ENCODE peak calls at places on chromosomes 13 and 19, in nine cellular contexts. E, H, V, P, X, L, C, A and O are unnamed samples.

GRCh38 chr19:9935409-9936062 is 779 bp downstream of the OLFM2 start:
- DNase-seq in E (no peak), H (no peak), V (peak; percentile 23), P (no peak), X (no peak), L (no peak), C (no peak), A (no peak), O (no peak)

GRCh38 chr13:53775807-53776206 is 747.2 kb downstream of the OLFM4 start:
- DNase-seq in E (no peak), H (no peak), V (no peak), P (no peak), X (no peak), L (no peak), C (no peak), A (no peak), O (no peak)

GRCh38 chr13:76759877-76760276 is 126.3 kb downstream of the KCTD12 start:
- DNase-seq in E (no peak), H (peak; percentile 38), V (no peak), P (no peak), X (no peak), L (no peak), C (peak; percentile 46), A (no peak), O (no peak)

GRCh38 chr13:75480691-75481175 is 1.2 kb downstream of the TBC1D4 start:
- DNase-seq in E (peak; percentile 44), H (peak; percentile 58), V (peak; percentile 60), P (peak; percentile 61), X (peak; percentile 28), L (peak; percentile 72), C (peak; percentile 58), A (peak; percentile 43), O (no peak)

GRCh38 chr19:39951686-39952085 is 17.3 kb upstream of the FCGBP start:
- DNase-seq in E (no peak), H (peak; percentile 10), V (no peak), P (no peak), X (no peak), L (peak; percentile 66), C (peak; percentile 35), A (no peak), O (no peak)

GRCh38 chr19:30649934-30650614 is 277.9 kb downstream of the ZNF536 start:
- DNase-seq in E (peak; percentile 33), H (peak; percentile 51), V (peak; percentile 66), P (peak; percentile 41), X (no peak), L (peak; percentile 79), C (peak; percentile 61), A (peak; percentile 47), O (no peak)

GRCh38 chr13:89571676-89572075 is 1775.8 kb upstream of the MIR17HG start:
- DNase-seq in E (no peak), H (no peak), V (no peak), P (no peak), X (no peak), L (no peak), C (no peak), A (no peak), O (no peak)

GRCh38 chr13:68467160-68467559 is 1237.0 kb upstream of the PCDH9 start:
- DNase-seq in E (no peak), H (no peak), V (no peak), P (no peak), X (no peak), L (no peak), C (no peak), A (no peak), O (no peak)

GRCh38 chr19:3671680-3672574 is 28.3 kb downstream of the PIP5K1C start:
- DNase-seq in E (no peak), H (no peak), V (no peak), P (no peak), X (no peak), L (peak; percentile 67), C (peak; percentile 36), A (no peak), O (peak; percentile 49)

GRCh38 chr13:25306671-25307464 is 5.4 kb downstream of the NUP58 start:
- DNase-seq in E (no peak), H (no peak), V (no peak), P (no peak), X (no peak), L (no peak), C (no peak), A (no peak), O (no peak)

GRCh38 chr19:34365463-34366401 is 736 bp downstream of the GPI start:
- DNase-seq in E (peak; percentile 48), H (peak; percentile 27), V (peak; percentile 61), P (peak; percentile 39), X (peak; percentile 28), L (peak; percentile 66), C (peak; percentile 47), A (no peak), O (no peak)

GRCh38 chr13:66849706-66850105 is 380.4 kb downstream of the PCDH9 start:
- DNase-seq in E (no peak), H (no peak), V (no peak), P (no peak), X (no peak), L (no peak), C (no peak), A (no peak), O (no peak)

DNA sequence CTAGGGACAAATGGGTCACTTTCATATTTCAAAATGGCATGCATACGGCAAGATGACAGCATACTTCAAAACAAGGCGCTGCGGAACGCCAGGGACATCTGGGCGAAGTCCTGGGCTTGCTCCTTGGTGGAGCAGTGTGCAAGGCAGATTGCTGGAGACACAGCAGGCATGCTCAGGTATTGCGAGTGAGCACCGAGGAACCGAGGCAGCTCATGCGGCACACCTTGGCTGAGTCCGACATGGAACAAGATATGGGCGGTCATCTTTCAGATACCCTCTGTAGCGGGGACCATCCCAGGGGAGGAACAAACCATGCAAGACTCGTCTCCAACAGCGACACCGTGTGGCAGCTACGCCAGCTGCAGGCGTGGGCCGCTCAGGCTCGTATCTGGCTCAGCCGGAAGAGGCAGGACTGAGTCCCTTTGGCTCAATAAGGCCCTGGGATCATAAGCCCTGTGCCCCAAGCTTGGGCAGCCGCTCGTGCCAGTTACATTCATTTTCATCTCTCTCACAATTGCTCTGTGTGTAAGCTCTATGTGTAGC is 112.4 kb downstream of the NUFIP1 start:
- DNase-seq in E (no peak), H (no peak), V (no peak), P (no peak), X (no peak), L (no peak), C (no peak), A (no peak), O (no peak)
- TF ChIP-seq CTCF in E (peak; percentile 20), H (peak; percentile 43), V (peak; percentile 11), P (no peak), X (no peak), L (peak; percentile 5), C (peak; percentile 50), A (no peak), O (no peak)

DNA sequence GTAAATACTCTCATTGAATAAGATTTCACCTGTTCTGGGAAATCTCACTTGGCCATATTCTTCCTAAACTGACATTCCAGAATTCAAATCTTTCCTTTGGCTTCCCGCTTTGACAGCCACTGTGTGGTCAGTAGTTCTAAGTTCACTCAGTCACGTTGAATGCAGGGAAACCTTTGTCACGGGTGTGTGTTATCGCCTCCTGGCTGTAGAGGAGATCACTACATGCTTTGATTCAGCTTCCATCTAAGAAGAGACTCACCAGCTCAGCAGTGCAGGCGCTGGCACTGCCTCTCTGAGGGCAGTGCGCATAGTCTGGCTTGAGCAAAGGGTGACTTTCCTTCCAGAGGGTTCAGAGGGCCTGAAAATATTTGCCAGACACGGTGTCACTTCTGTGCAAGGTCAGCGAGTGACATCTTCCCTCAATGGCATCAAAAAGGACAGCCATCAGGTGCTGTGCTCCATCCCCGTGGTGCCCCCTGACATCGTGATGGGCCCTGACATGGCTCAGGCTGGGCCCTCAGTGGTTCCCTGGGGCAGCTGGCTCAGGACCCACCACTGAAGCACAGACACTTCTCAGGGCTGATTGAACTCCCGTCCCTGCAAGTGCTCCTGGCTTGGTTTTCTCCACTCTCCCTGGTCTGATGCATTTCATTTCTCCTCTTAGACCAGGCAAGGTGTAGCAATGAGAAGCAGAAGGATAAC is 635.4 kb upstream of the ARGLU1 start:
- DNase-seq in E (peak; percentile 15), H (no peak), V (peak; percentile 46), P (peak; percentile 1), X (no peak), L (no peak), C (peak; percentile 28), A (no peak), O (no peak)
- TF ChIP-seq CTCF in E (peak; percentile 47), H (peak; percentile 51), V (peak; percentile 41), P (no peak), X (peak; percentile 15), L (peak; percentile 16), C (peak; percentile 22), A (peak; percentile 27), O (no peak)

DNA sequence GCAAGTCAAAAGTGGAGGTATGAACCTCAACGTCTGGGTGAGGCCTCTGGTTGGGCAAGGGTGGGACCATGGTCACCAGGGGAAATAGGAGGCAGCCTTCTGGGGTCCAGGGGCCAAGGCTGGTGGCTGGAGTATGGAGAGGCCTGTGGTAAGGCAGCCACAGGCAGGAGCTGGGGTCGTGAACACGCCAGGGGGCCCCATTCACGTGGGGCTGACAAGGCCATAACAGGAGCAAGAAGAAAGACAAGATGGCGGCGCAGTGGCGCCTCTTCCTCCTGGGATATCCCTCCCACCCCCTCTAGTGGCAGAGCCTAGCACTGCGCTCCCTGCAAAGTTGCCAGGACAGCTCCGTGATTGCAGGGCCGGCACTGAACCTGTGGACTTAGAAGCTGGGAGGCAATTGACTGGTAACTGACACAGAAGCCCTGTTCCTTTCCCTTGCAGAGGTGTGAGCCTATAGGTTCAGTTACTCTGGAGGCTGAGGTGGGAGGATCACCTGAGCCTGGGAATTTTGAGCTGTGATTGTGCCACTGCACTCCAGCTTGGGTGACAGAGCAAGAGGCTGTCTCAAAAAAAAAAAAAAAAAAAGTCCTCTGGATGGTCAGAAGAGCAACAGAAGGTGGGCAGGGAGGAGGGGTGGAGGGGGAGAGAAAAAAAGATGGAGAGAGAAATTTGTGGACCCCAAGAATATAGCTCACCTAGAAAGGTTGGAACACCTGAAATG is 19.7 kb upstream of the EDDM13 start:
- DNase-seq in E (peak; percentile 57), H (peak; percentile 73), V (peak; percentile 84), P (peak; percentile 91), X (peak; percentile 35), L (peak; percentile 86), C (peak; percentile 85), A (peak; percentile 73), O (peak; percentile 65)
- TF ChIP-seq CTCF in E (peak; percentile 79), H (peak; percentile 96), V (peak; percentile 66), P (peak; percentile 88), X (peak; percentile 52), L (peak; percentile 91), C (peak; percentile 99), A (peak; percentile 88), O (peak; percentile 74)

GRCh38 chr19:51783373-51783772 is 11.6 kb upstream of the FPR3 start:
- DNase-seq in E (no peak), H (no peak), V (no peak), P (peak; percentile 22), X (no peak), L (peak; percentile 14), C (peak; percentile 51), A (no peak), O (no peak)
- TF ChIP-seq CTCF in E (no peak), H (peak; percentile 12), V (peak; percentile 14), P (no peak), X (no peak), L (peak; percentile 29), C (peak; percentile 41), A (no peak), O (no peak)